ENCODE peak calls at places on chromosomes 1 and 21, in ten cellular contexts. W is HCT116; T is psoas muscle; Z is astrocyte; S is body of pancreas; X is CD4-positive, alpha-beta memory T cell; F is suprapubic skin; R is right atrium auricular region; Y is mesendoderm; A is esophagus muscularis mucosa. C is an unnamed sample.

GRCh38 chr1:30194741-30195423 is 528.5 kb downstream of the MATN1 start:
- DNase-seq in S (no peak), Y (no peak), W (no peak), X (no peak), F (no peak), A (peak; percentile 62), T (no peak), Z (no peak), R (no peak), C (no peak)

GRCh38 chr1:182968151-182968741 is 15.3 kb upstream of the SHCBP1L start:
- DNase-seq in W (peak; percentile 34), Z (peak; percentile 69), T (no peak), Y (peak; percentile 28), S (no peak), R (no peak), F (no peak), X (no peak), A (no peak), C (no peak)

GRCh38 chr1:246689409-246689997 is 34.7 kb upstream of the SCCPDH start:
- DNase-seq in S (peak; percentile 83), Z (peak; percentile 50), Y (peak; percentile 64), T (peak; percentile 58), A (no peak), W (peak; percentile 52), R (no peak), X (peak; percentile 36), F (peak; percentile 77), C (peak; percentile 82)

GRCh38 chr1:77271851-77272250 is 10.0 kb upstream of the AK5 start:
- DNase-seq in S (no peak), W (no peak), A (no peak), X (no peak), R (no peak), T (no peak), Z (peak; percentile 61), F (no peak), Y (no peak), C (no peak)

GRCh38 chr1:14875781-14876564 is 277.5 kb downstream of the KAZN start:
- DNase-seq in T (no peak), S (peak; percentile 77), R (no peak), Y (peak; percentile 94), X (no peak), W (no peak), A (no peak), F (no peak), Z (no peak), C (peak; percentile 15)

GRCh38 chr1:183191833-183192232 is 5.8 kb downstream of the LAMC2 start:
- DNase-seq in Z (peak; percentile 91), A (no peak), R (no peak), S (no peak), T (no peak), X (no peak), Y (no peak), F (no peak), W (no peak), C (no peak)

GRCh38 chr21:46151989-46152938 is 3.1 kb downstream of the FTCD start:
- DNase-seq in Y (no peak), Z (no peak), W (no peak), F (peak; percentile 44), S (peak; percentile 1), T (peak; percentile 17), A (no peak), X (no peak), R (peak; percentile 49), C (no peak)

GRCh38 chr1:43552813-43553212 is 22.1 kb downstream of the PTPRF start:
- DNase-seq in S (peak; percentile 81), F (no peak), A (no peak), X (no peak), Z (peak; percentile 56), Y (no peak), W (no peak), T (no peak), R (no peak), C (no peak)

GRCh38 chr1:215360786-215361185 is 206.3 kb upstream of the KCTD3 start:
- DNase-seq in W (no peak), X (no peak), T (no peak), S (no peak), F (no peak), Y (no peak), R (no peak), A (no peak), Z (peak; percentile 51), C (no peak)

GRCh38 chr1:47687618-47687940 is 249.7 kb downstream of the FOXD2 start:
- DNase-seq in X (no peak), R (no peak), Y (peak; percentile 57), F (peak; percentile 16), W (no peak), Z (no peak), S (no peak), T (no peak), A (no peak), C (no peak)

GRCh38 chr1:47688161-47688560 is 250.3 kb downstream of the FOXD2 start:
- DNase-seq in Z (no peak), S (no peak), A (no peak), T (no peak), F (peak; percentile 31), X (no peak), Y (no peak), R (no peak), W (no peak), C (no peak)

GRCh38 chr1:47686731-47687617 is 249.1 kb downstream of the FOXD2 start:
- DNase-seq in W (no peak), A (no peak), X (no peak), F (peak; percentile 47), R (no peak), T (no peak), Y (peak; percentile 90), Z (no peak), S (no peak), C (no peak)

GRCh38 chr1:47689894-47690293 is 252.1 kb downstream of the FOXD2 start:
- DNase-seq in Z (no peak), A (no peak), R (no peak), T (no peak), F (peak; percentile 20), X (no peak), Y (no peak), S (no peak), W (no peak), C (no peak)

GRCh38 chr1:47688631-47689296 is 250.9 kb downstream of the FOXD2 start:
- DNase-seq in F (peak; percentile 29), S (no peak), Y (no peak), Z (no peak), W (no peak), A (no peak), R (no peak), T (no peak), X (no peak), C (no peak)
- H3K27ac ChIP-seq in F (no peak overlapping the region), S (no peak overlapping the region), Y (no peak overlapping the region), Z (no peak overlapping the region), W (no peak overlapping the region), A (no peak overlapping the region), R (no peak overlapping the region), T (no peak overlapping the region), X (no peak overlapping the region), C (no peak overlapping the region)

DNA sequence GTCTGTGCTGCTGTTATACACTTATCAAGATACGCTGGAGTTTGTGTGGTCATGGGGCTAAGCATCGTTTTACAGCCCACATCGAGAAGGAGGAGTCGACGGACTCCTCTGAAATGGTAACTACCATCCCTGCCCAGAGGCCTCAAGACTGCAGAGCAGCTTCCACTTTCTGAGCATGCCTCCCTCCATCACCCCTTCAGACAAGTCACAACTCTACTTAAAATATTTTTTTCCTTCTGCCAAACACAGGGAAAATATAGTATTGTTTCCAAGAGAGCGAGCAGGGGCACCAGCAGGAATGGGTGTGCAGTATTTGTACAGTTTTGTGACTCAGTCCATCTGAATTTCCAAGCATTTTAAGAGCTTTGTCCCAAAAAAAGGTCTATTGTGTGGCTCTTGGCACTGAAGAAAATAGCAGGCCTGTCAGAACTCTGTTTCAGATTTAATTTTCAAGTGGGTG is 14.1 kb downstream of the EVA1C start:
- DNase-seq in A (no peak), Z (peak; percentile 81), T (no peak), Y (no peak), W (no peak), S (no peak), X (no peak), F (no peak), R (no peak), C (no peak)
- H3K27ac ChIP-seq in A (no peak overlapping the region), Z (peak overlapping the region; percentile 88), T (no peak overlapping the region), Y (no peak overlapping the region), W (no peak overlapping the region), S (no peak overlapping the region), X (no peak overlapping the region), F (no peak overlapping the region), R (peak overlapping the region; percentile 41), C (no peak overlapping the region)

GRCh38 chr1:174800221-174800791 is 199.4 kb upstream of the CACYBP start:
- DNase-seq in Y (peak; percentile 16), Z (no peak), W (no peak), R (no peak), A (no peak), X (no peak), T (no peak), F (no peak), S (no peak), C (peak; percentile 23)
- H3K27ac ChIP-seq in Y (no peak overlapping the region), Z (peak overlapping the region; percentile 72), W (no peak overlapping the region), R (peak overlapping the region; percentile 46), A (peak overlapping the region; percentile 40), X (peak overlapping the region; percentile 62), T (no peak overlapping the region), F (peak overlapping the region; percentile 69), S (peak overlapping the region; percentile 53), C (no peak overlapping the region)

GRCh38 chr1:55052221-55053142 is 13.1 kb downstream of the PCSK9 start:
- DNase-seq in Z (no peak), X (no peak), W (no peak), F (peak; percentile 49), Y (no peak), T (no peak), R (no peak), A (no peak), S (no peak), C (no peak)
- H3K27ac ChIP-seq in Z (no peak overlapping the region), X (no peak overlapping the region), W (no peak overlapping the region), F (no peak overlapping the region), Y (no peak overlapping the region), T (peak overlapping the region; percentile 30), R (no peak overlapping the region), A (no peak overlapping the region), S (no peak overlapping the region), C (no peak overlapping the region)

GRCh38 chr21:44734026-44734745 is 22.8 kb upstream of the TSPEAR start:
- DNase-seq in T (no peak), Z (no peak), R (no peak), A (no peak), X (no peak), W (no peak), S (no peak), Y (no peak), F (peak; percentile 41), C (no peak)
- H3K27ac ChIP-seq in T (no peak overlapping the region), Z (no peak overlapping the region), R (no peak overlapping the region), A (no peak overlapping the region), X (no peak overlapping the region), W (no peak overlapping the region), S (no peak overlapping the region), Y (no peak overlapping the region), F (no peak overlapping the region), C (no peak overlapping the region)

C was measured in neural progenitor cell.